ENCODE peak calls at places on chromosomes 4 and X, in seven cellular contexts. P is M059J; J is iris pigment epithelial cell; H is endodermal cell; U is effector CD4-positive, alpha-beta T cell; C is stimulated activated CD4-positive, alpha-beta T cell treated with anti-CD3 and anti-CD28 coated beads, Interleukin-1b, Interleukin-23, amount 100 ng/mL, for 1 hour; V is NCI-H1436. Z is an unnamed sample.

GRCh38 chr4:9703391-9703790 is 78.0 kb upstream of the DRD5 start:
- DNase-seq in P (peak; percentile 32), J (peak; percentile 22), H (peak; percentile 97), U (peak; percentile 45), C (peak; percentile 37), V (peak; percentile 12), Z (peak; percentile 63)

GRCh38 chrX:109992203-109992602 is 10.7 kb upstream of the TMEM164 start:
- DNase-seq in P (no peak), J (no peak), H (no peak), U (no peak), C (no peak), V (no peak), Z (no peak)

GRCh38 chr4:38237139-38237538 is 276.9 kb downstream of the PTTG2 start:
- DNase-seq in P (peak; percentile 90), J (peak; percentile 68), H (no peak), U (no peak), C (no peak), V (no peak), Z (no peak)

GRCh38 chrX:38192007-38192625 is 28.6 kb downstream of the SRPX start:
- DNase-seq in P (peak; percentile 40), J (no peak), H (peak; percentile 65), U (no peak), C (no peak), V (peak; percentile 6), Z (no peak)

GRCh38 chr4:168629561-168629960 is 132.7 kb downstream of the PALLD start:
- DNase-seq in P (no peak), J (no peak), H (no peak), U (no peak), C (no peak), V (no peak), Z (no peak)

GRCh38 chr4:186765138-186765537 is 41.5 kb upstream of the FAT1 start:
- DNase-seq in P (peak; percentile 93), J (peak; percentile 61), H (peak; percentile 66), U (no peak), C (no peak), V (no peak), Z (no peak)

GRCh38 chrX:153476628-153477027 is 6.3 kb upstream of the HAUS7 start:
- DNase-seq in P (peak; percentile 75), J (no peak), H (no peak), U (no peak), C (no peak), V (no peak), Z (no peak)

GRCh38 chr4:81498046-81498445 is 26.3 kb upstream of the RASGEF1B start:
- DNase-seq in P (no peak), J (no peak), H (peak; percentile 75), U (no peak), C (no peak), V (no peak), Z (no peak)

GRCh38 chr4:79959652-79960051 is 113.4 kb downstream of the ANTXR2 start:
- DNase-seq in P (no peak), J (no peak), H (no peak), U (no peak), C (no peak), V (no peak), Z (no peak)

GRCh38 chr4:130080872-130081451 is 985.0 kb downstream of the C4orf33 start:
- DNase-seq in P (no peak), J (no peak), H (no peak), U (no peak), C (no peak), V (no peak), Z (no peak)

GRCh38 chr4:73308286-73308685 is 49.7 kb upstream of the ANKRD17 start:
- DNase-seq in P (peak; percentile 14), J (peak; percentile 64), H (no peak), U (no peak), C (no peak), V (no peak), Z (no peak)

GRCh38 chr4:184961693-184962092 is 56.6 kb upstream of the HELT start:
- DNase-seq in P (no peak), J (no peak), H (no peak), U (no peak), C (no peak), V (no peak), Z (no peak)

GRCh38 chrX:9456250-9457074 is 8.4 kb upstream of the TBL1X start:
- DNase-seq in P (peak; percentile 4), J (no peak), H (no peak), U (no peak), C (no peak), V (no peak), Z (peak; percentile 68)

Z was measured in naive thymus-derived CD8-positive, alpha-beta T cell.